ENCODE peak calls at places on chromosome 7, in eight cellular contexts. C is cerebellum, Y is NCI-H446, W is hepatocyte, Z is Calu3, B is activated T-cell treated with anti-CD3 and anti-CD28 coated beads for 24 hours, E is HFF-Myc, G is cardiac muscle cell. D is an unnamed sample.

GRCh38 chr7:157437519-157438061 is 100.8 kb downstream of the DNAJB6 start:
- DNase-seq in Z (no peak), E (no peak), W (no peak), G (no peak), Y (no peak), B (no peak), C (no peak), D (no peak)

GRCh38 chr7:4693152-4693551 is 11.1 kb downstream of the FOXK1 start:
- DNase-seq in Y (no peak), E (no peak), G (no peak), B (no peak), C (no peak), W (no peak), Z (no peak), D (no peak)

GRCh38 chr7:17299477-17299991 is 1.1 kb downstream of the AHR start:
- DNase-seq in G (peak), Z (no peak), W (peak), E (no peak), B (no peak), Y (no peak), C (no peak), D (no peak)

GRCh38 chr7:14902589-14902963 is at the start of gene DGKB:
- DNase-seq in Z (no peak), Y (peak), E (no peak), W (peak), G (peak), B (no peak), C (peak), D (no peak)

GRCh38 chr7:79548616-79549206 is 95.2 kb upstream of the MAGI2 start:
- DNase-seq in B (no peak), E (no peak), Z (no peak), G (no peak), Y (no peak), C (no peak), W (no peak), D (no peak)

GRCh38 chr7:150803161-150803860 is 2.7 kb downstream of the TMEM176A start:
- DNase-seq in Y (no peak), E (no peak), W (no peak), C (no peak), G (no peak), B (no peak), Z (no peak), D (no peak)

GRCh38 chr7:114818501-114818900 is 103.4 kb upstream of the MDFIC start:
- DNase-seq in E (no peak), G (no peak), Y (peak), W (no peak), C (no peak), Z (no peak), B (no peak), D (no peak)

GRCh38 chr7:29287366-29287765 is 92.8 kb downstream of the CHN2 start:
- DNase-seq in C (no peak), Y (no peak), G (no peak), Z (peak), B (no peak), W (no peak), E (no peak), D (no peak)

GRCh38 chr7:150784120-150784736 is 15.9 kb downstream of the TMEM176B start:
- DNase-seq in B (no peak), Z (peak), Y (no peak), E (no peak), G (no peak), C (no peak), W (peak), D (peak)

GRCh38 chr7:151512353-151512752 is 7.3 kb downstream of the RHEB start:
- DNase-seq in Y (no peak), B (no peak), E (no peak), W (no peak), G (no peak), C (no peak), Z (no peak), D (no peak)

GRCh38 chr7:137936509-137937201 is 65.2 kb downstream of the CREB3L2 start:
- DNase-seq in W (no peak), Y (no peak), Z (no peak), B (no peak), C (no peak), E (no peak), G (no peak), D (no peak)

GRCh38 chr7:74343281-74344127 is 54.3 kb downstream of the CLIP2 start:
- DNase-seq in B (no peak), Z (peak), Y (no peak), E (no peak), G (no peak), C (no peak), W (no peak), D (no peak)

GRCh38 chr7:4612939-4613841 is 68.9 kb upstream of the FOXK1 start:
- DNase-seq in B (no peak), C (no peak), Y (no peak), E (no peak), Z (peak), G (no peak), W (no peak), D (no peak)

GRCh38 chr7:36366005-36366583 is 23.6 kb upstream of the ANLN start:
- DNase-seq in Z (no peak), W (no peak), G (no peak), C (no peak), B (no peak), Y (no peak), E (no peak), D (no peak)

GRCh38 chr7:16817536-16817935 is 12.7 kb upstream of the AGR2 start:
- DNase-seq in E (no peak), C (no peak), B (no peak), W (no peak), Z (no peak), G (no peak), Y (no peak), D (no peak)

GRCh38 chr7:131027287-131027773 is 293.3 kb upstream of the KLF14 start:
- DNase-seq in Z (no peak), G (no peak), B (no peak), E (peak), Y (no peak), W (peak), C (no peak), D (no peak)

GRCh38 chr7:90933984-90934383 is 330.2 kb upstream of the FZD1 start:
- DNase-seq in Z (no peak), C (peak), B (no peak), G (no peak), W (no peak), Y (peak), E (no peak), D (no peak)

GRCh38 chr7:68216046-68216445 is 1219.4 kb downstream of the TYW1 start:
- DNase-seq in C (no peak), G (peak), Z (no peak), E (no peak), Y (no peak), W (no peak), B (no peak), D (no peak)

GRCh38 chr7:104341545-104341944 is 13.1 kb downstream of the LHFPL3 start:
- DNase-seq in Z (no peak), C (no peak), Y (no peak), G (peak), E (no peak), W (peak), B (no peak), D (peak)

GRCh38 chr7:99392659-99393362 is 15.6 kb downstream of the PDAP1 start:
- DNase-seq in Y (no peak), B (peak), E (no peak), C (peak), Z (no peak), W (peak), G (peak), D (no peak)

GRCh38 chr7:135490783-135491182 is 19.1 kb downstream of the CNOT4 start:
- DNase-seq in W (peak), B (no peak), Y (no peak), E (no peak), C (peak), Z (peak), G (peak), D (no peak)

GRCh38 chr7:41942468-41943097 is 239.7 kb upstream of the INHBA start:
- DNase-seq in G (no peak), Y (no peak), Z (no peak), C (no peak), E (no peak), W (peak), B (no peak), D (peak)

GRCh38 chr7:124457841-124458240 is 307.8 kb downstream of the GPR37 start:
- DNase-seq in C (no peak), Z (no peak), B (no peak), Y (no peak), W (no peak), E (no peak), G (no peak), D (no peak)

GRCh38 chr7:122864016-122864415 is 22.2 kb downstream of the CADPS2 start:
- DNase-seq in G (no peak), E (no peak), Z (no peak), C (no peak), W (no peak), Y (no peak), B (no peak), D (no peak)

GRCh38 chr7:12949060-12950045 is 261.9 kb downstream of the ARL4A start:
- DNase-seq in Y (no peak), G (no peak), B (no peak), Z (no peak), W (no peak), E (no peak), C (no peak), D (no peak)

GRCh38 chr7:44186736-44187135 is 2.5 kb downstream of the GCK start:
- DNase-seq in Z (no peak), B (no peak), C (no peak), G (no peak), W (no peak), E (no peak), Y (no peak), D (no peak)

GRCh38 chr7:2032030-2032875 is 200.5 kb downstream of the MAD1L1 start:
- DNase-seq in W (no peak), C (peak), Z (no peak), E (no peak), G (no peak), Y (no peak), B (no peak), D (no peak)

GRCh38 chr7:12889391-12889790 is 202.0 kb downstream of the ARL4A start:
- DNase-seq in Y (no peak), E (no peak), W (no peak), Z (no peak), G (no peak), C (no peak), B (no peak), D (no peak)

GRCh38 chr7:26993816-26994810 is 101.7 kb downstream of the HOXA1 start:
- DNase-seq in Z (no peak), E (no peak), G (no peak), B (no peak), Y (no peak), W (no peak), C (no peak), D (no peak)

GRCh38 chr7:119320316-119320715 is 952.7 kb upstream of the KCND2 start:
- DNase-seq in Y (no peak), Z (no peak), W (no peak), C (no peak), G (no peak), B (no peak), E (no peak), D (peak)

GRCh38 chr7:55250313-55250712 is 114.8 kb upstream of the LANCL2 start:
- DNase-seq in G (peak), C (no peak), Z (peak), B (no peak), W (peak), Y (no peak), E (no peak), D (peak)

GRCh38 chr7:28722684-28723083 is 235.4 kb downstream of the TRIL start:
- DNase-seq in Y (no peak), C (no peak), E (no peak), G (no peak), Z (no peak), W (no peak), B (no peak), D (no peak)

GRCh38 chr7:21128418-21128817 is 299.5 kb upstream of the SP4 start:
- DNase-seq in Y (peak), C (no peak), E (no peak), W (peak), B (no peak), G (no peak), Z (no peak), D (no peak)

GRCh38 chr7:71506822-71507221 is 374.9 kb downstream of the GALNT17 start:
- DNase-seq in E (no peak), B (no peak), Z (no peak), W (no peak), G (no peak), Y (no peak), C (no peak), D (no peak)

GRCh38 chr7:131909151-131909768 is 352.8 kb upstream of the PODXL start:
- DNase-seq in G (no peak), Y (no peak), B (no peak), E (no peak), W (peak), C (no peak), Z (peak), D (no peak)

D was measured in HuH-7.